ENCODE peak calls at places on chromosomes 12 and 14, in six cellular contexts. U is cardiac muscle cell, Z is breast epithelium, P is NCI-H2029, B is EH, I is Caco-2. W is an unnamed sample.
A peak's percentile ranks its signal among the peaks of the same experiment; 100 is the strongest.

GRCh38 chr12:91099836-91100235 is 11.5 kb downstream of the LUM start:
- DNase-seq in U (no peak), Z (no peak), P (no peak), B (no peak), I (no peak), W (no peak)

GRCh38 chr14:104554608-104555401 is 24.8 kb upstream of the C14orf180 start:
- DNase-seq in U (peak; percentile 44), Z (no peak), P (no peak), B (no peak), I (no peak), W (no peak)

GRCh38 chr12:127389923-127390322 is 877.0 kb upstream of the TMEM132C start:
- DNase-seq in U (peak; percentile 86), Z (no peak), P (no peak), B (peak; percentile 82), I (peak; percentile 36), W (peak; percentile 89)

GRCh38 chr12:104494137-104494815 is 37.5 kb downstream of the CHST11 start:
- DNase-seq in U (peak; percentile 30), Z (peak; percentile 32), P (no peak), B (no peak), I (no peak), W (peak; percentile 20)

GRCh38 chr14:50668008-50668851 is at the start of gene SAV1:
- DNase-seq in U (peak; percentile 93), Z (peak; percentile 72), P (peak; percentile 80), B (peak; percentile 83), I (peak; percentile 87), W (peak; percentile 82)

GRCh38 chr12:105330938-105331804 is 680 bp downstream of the C12orf75 start:
- DNase-seq in U (no peak), Z (no peak), P (no peak), B (peak; percentile 46), I (no peak), W (no peak)

GRCh38 chr14:71063351-71063750 is 156.1 kb downstream of the PCNX1 start:
- DNase-seq in U (no peak), Z (no peak), P (no peak), B (no peak), I (no peak), W (no peak)

GRCh38 chr14:103317251-103317650 is 16.8 kb upstream of the EIF5 start:
- DNase-seq in U (no peak), Z (no peak), P (no peak), B (no peak), I (no peak), W (no peak)

GRCh38 chr12:75596406-75596805 is 85.0 kb upstream of the KRR1 start:
- DNase-seq in U (no peak), Z (no peak), P (no peak), B (no peak), I (no peak), W (no peak)

GRCh38 chr12:85805654-85806053 is 30.6 kb downstream of the RASSF9 start:
- DNase-seq in U (no peak), Z (no peak), P (no peak), B (no peak), I (no peak), W (peak; percentile 69)

GRCh38 chr12:109927622-109928021 is 27.5 kb downstream of the TCHP start:
- DNase-seq in U (no peak), Z (no peak), P (no peak), B (peak; percentile 62), I (peak; percentile 58), W (peak; percentile 50)

GRCh38 chr14:91755560-91755959 is 23.7 kb upstream of the CATSPERB start:
- DNase-seq in U (no peak), Z (no peak), P (no peak), B (peak; percentile 3), I (peak; percentile 69), W (peak; percentile 53)

W was measured in AG10803.